ENCODE peak calls at places on chromosomes 3 and 15, in seven cellular contexts. S is H9, K is neuronal stem cell, J is trophoblast cell, H is mesendoderm, M is IMR-90, B is H1. F is an unnamed sample.

GRCh38 chr15:93288718-93289117 is 199.7 kb upstream of the RGMA start:
- DNase-seq in S (no peak), K (no peak), J (no peak), H (no peak), M (no peak), B (no peak), F (no peak)

GRCh38 chr3:38353151-38353550 is 6.6 kb downstream of the XYLB start:
- DNase-seq in S (no peak), K (no peak), J (no peak), H (no peak), M (peak; percentile 24), B (no peak), F (no peak)

GRCh38 chr3:32816439-32817194 is 1.2 kb upstream of the TRIM71 start:
- DNase-seq in S (peak; percentile 95), K (peak; percentile 93), J (no peak), H (peak; percentile 97), M (no peak), B (peak; percentile 82), F (peak; percentile 21)

GRCh38 chr3:143119974-143120715 is 574 bp downstream of the CHST2 start:
- DNase-seq in S (peak; percentile 47), K (peak; percentile 39), J (no peak), H (peak; percentile 49), M (no peak), B (no peak), F (no peak)

GRCh38 chr3:105365536-105366301 is 990 bp upstream of the ALCAM start:
- DNase-seq in S (peak; percentile 28), K (peak; percentile 21), J (no peak), H (peak; percentile 59), M (peak; percentile 67), B (no peak), F (peak; percentile 80)

GRCh38 chr3:168161696-168162095 is 66.0 kb upstream of the GOLIM4 start:
- DNase-seq in S (no peak), K (no peak), J (no peak), H (no peak), M (no peak), B (no peak), F (no peak)

GRCh38 chr3:63670544-63670943 is 18.1 kb downstream of the SNTN start:
- DNase-seq in S (no peak), K (no peak), J (no peak), H (no peak), M (no peak), B (no peak), F (no peak)

GRCh38 chr15:62456011-62456920 is 291.2 kb upstream of the C2CD4B start:
- DNase-seq in S (no peak), K (no peak), J (no peak), H (no peak), M (peak; percentile 56), B (no peak), F (peak; percentile 43)

GRCh38 chr3:151171145-151171544 is 31.9 kb downstream of the GPR171 start:
- DNase-seq in S (no peak), K (no peak), J (no peak), H (no peak), M (peak; percentile 27), B (no peak), F (no peak)

GRCh38 chr3:50441818-50442217 is 61.6 kb downstream of the CACNA2D2 start:
- DNase-seq in S (no peak), K (no peak), J (no peak), H (peak; percentile 57), M (no peak), B (no peak), F (no peak)

GRCh38 chr3:141052570-141053069 is 1.5 kb downstream of the SPSB4 start:
- DNase-seq in S (peak; percentile 63), K (no peak), J (no peak), H (peak; percentile 80), M (no peak), B (no peak), F (no peak)

GRCh38 chr3:196501316-196502064 is 2.1 kb downstream of the RNF168 start:
- DNase-seq in S (no peak), K (no peak), J (peak; percentile 11), H (peak; percentile 59), M (peak; percentile 53), B (no peak), F (peak; percentile 71)

GRCh38 chr3:178500631-178501030 is 35.6 kb upstream of the KCNMB2 start:
- DNase-seq in S (no peak), K (no peak), J (no peak), H (no peak), M (no peak), B (no peak), F (peak; percentile 24)

GRCh38 chr3:50126287-50127211 is 28.6 kb upstream of the SEMA3F start:
- DNase-seq in S (no peak), K (no peak), J (no peak), H (peak; percentile 73), M (peak; percentile 45), B (no peak), F (peak; percentile 58)

GRCh38 chr3:151795276-151795675 is 18.6 kb upstream of the AADAC start:
- DNase-seq in S (no peak), K (no peak), J (no peak), H (no peak), M (peak; percentile 81), B (no peak), F (peak; percentile 61)

GRCh38 chr15:73034213-73034612 is 18.1 kb upstream of the NEO1 start:
- DNase-seq in S (no peak), K (no peak), J (no peak), H (no peak), M (no peak), B (no peak), F (no peak)

GRCh38 chr3:191094057-191094456 is 105.0 kb upstream of the OSTN start:
- DNase-seq in S (no peak), K (no peak), J (no peak), H (no peak), M (peak; percentile 89), B (no peak), F (peak; percentile 7)

GRCh38 chr15:63573533-63573932 is 23.7 kb upstream of the FBXL22 start:
- DNase-seq in S (no peak), K (no peak), J (no peak), H (no peak), M (peak; percentile 57), B (no peak), F (no peak)

GRCh38 chr3:134660046-134660441 is 9.2 kb upstream of the KY start:
- DNase-seq in S (peak; percentile 2), K (no peak), J (no peak), H (no peak), M (no peak), B (no peak), F (no peak)

GRCh38 chr15:52464478-52464877 is 64.2 kb downstream of the MYO5A start:
- DNase-seq in S (no peak), K (no peak), J (no peak), H (no peak), M (no peak), B (no peak), F (no peak)

GRCh38 chr3:140225996-140226395 is 291.0 kb downstream of the CLSTN2 start:
- DNase-seq in S (no peak), K (no peak), J (no peak), H (no peak), M (no peak), B (no peak), F (no peak)

GRCh38 chr3:39079530-39079929 is 27.7 kb downstream of the WDR48 start:
- DNase-seq in S (no peak), K (no peak), J (no peak), H (no peak), M (no peak), B (no peak), F (no peak)

GRCh38 chr3:77038928-77039605 is 832 bp upstream of the ROBO2 start:
- DNase-seq in S (peak; percentile 45), K (peak; percentile 63), J (no peak), H (peak; percentile 73), M (peak; percentile 11), B (no peak), F (peak; percentile 36)

DNA sequence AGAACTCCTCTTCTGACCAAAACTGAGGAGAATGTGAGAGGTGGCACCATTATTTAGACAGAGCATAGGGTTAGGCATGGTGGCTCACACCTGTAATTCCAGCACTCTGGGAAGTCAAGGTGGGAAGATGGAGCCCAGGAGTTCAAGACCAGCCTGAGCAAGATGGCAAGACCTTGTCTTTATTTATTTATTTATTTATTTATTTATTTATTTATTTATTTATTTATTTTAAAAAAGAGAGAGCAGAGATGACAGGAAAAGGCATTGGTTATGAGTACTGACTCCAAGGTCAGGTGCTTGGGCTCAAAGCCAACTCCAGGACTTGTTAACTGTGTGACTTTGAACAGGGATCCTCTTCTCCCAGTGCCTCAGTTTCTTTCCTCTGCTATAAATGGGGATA is 217.7 kb downstream of the MEX3B start:
- DNase-seq in S (no peak), K (no peak), J (no peak), H (no peak), M (no peak), B (no peak), F (no peak)
- H3K4me1 ChIP-seq in S (no peaks in the 10 kb centered on the region), K (peaks cover 2% of the 10 kb centered on the region), J (no peaks in the 10 kb centered on the region), H (no peaks in the 10 kb centered on the region), M (no peaks in the 10 kb centered on the region), B (no peaks in the 10 kb centered on the region), F (no peaks in the 10 kb centered on the region)

DNA sequence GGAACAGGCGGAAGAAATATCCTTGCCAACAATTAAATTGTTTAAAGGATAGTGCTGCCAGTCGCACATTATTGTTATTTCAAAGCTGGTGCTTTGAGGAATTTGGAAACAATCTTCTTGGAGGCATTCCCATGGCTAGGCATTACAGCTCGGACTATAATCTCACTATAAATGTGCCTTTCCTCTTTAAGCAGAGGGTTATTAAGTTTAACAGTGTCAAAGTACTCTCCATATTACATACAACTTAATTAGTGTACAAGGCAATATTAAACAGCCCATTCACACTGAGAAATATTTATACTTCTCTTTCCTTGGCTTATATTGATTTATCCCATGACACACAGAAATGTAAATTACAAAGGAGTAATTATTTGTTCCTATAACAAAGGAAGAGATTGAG is 54.0 kb upstream of the FAM3D start:
- DNase-seq in S (no peak), K (no peak), J (no peak), H (no peak), M (no peak), B (no peak), F (no peak)
- H3K4ac ChIP-seq in S (no peak overlapping the region), K (no peak overlapping the region), J (no peak overlapping the region), H (no peak overlapping the region), M (no peak overlapping the region), B (no peak overlapping the region), F (no peak overlapping the region)

GRCh38 chr3:193816028-193816395 is 223.0 kb downstream of the OPA1 start:
- DNase-seq in S (no peak), K (no peak), J (no peak), H (no peak), M (no peak), B (no peak), F (no peak)

GRCh38 chr3:193815246-193816027 is 222.4 kb downstream of the OPA1 start:
- DNase-seq in S (no peak), K (no peak), J (no peak), H (no peak), M (no peak), B (no peak), F (no peak)

GRCh38 chr3:193813506-193813850 is 220.5 kb downstream of the OPA1 start:
- DNase-seq in S (peak; percentile 54), K (no peak), J (peak; percentile 85), H (no peak), M (no peak), B (no peak), F (no peak)

GRCh38 chr3:193812791-193813505 is 219.9 kb downstream of the OPA1 start:
- DNase-seq in S (peak; percentile 91), K (no peak), J (no peak), H (peak; percentile 96), M (no peak), B (peak; percentile 86), F (no peak)

GRCh38 chr3:193814166-193814565 is 221.2 kb downstream of the OPA1 start:
- DNase-seq in S (no peak), K (no peak), J (no peak), H (no peak), M (no peak), B (no peak), F (no peak)
- H3K4me1 ChIP-seq in S (peaks cover 55% of the 10 kb centered on the region), K (peaks cover 25% of the 10 kb centered on the region), J (peaks cover 20% of the 10 kb centered on the region), H (peaks cover 37% of the 10 kb centered on the region), M (no peaks in the 10 kb centered on the region), B (peaks cover 50% of the 10 kb centered on the region), F (peaks cover 5% of the 10 kb centered on the region)

GRCh38 chr3:67920969-67921368 is 266.6 kb upstream of the SUCLG2 start:
- DNase-seq in S (no peak), K (no peak), J (peak; percentile 19), H (no peak), M (no peak), B (no peak), F (no peak)
- H3K4ac ChIP-seq in S (no peak overlapping the region), K (no peak overlapping the region), J (no peak overlapping the region), H (no peak overlapping the region), M (no peak overlapping the region), B (no peak overlapping the region), F (no peak overlapping the region)